ENCODE peak calls at places on chromosomes 2 and 18, in five cellular contexts. One of them, this sample, is unnamed.
A peak's percentile ranks its signal among the peaks of the same experiment; 100 is the strongest.

GRCh38 chr2:72024451-72025175 is 123.0 kb downstream of the CYP26B1 start:
- DNase-seq in IMR-90: no peak
- DNase-seq in H9: peak; percentile 22
- DNase-seq in H1: peak; percentile 38
- DNase-seq in mesendoderm: no peak
- DNase-seq in this sample: no peak

GRCh38 chr2:213688129-213688528 is 403.9 kb downstream of the SPAG16 start:
- DNase-seq in mesendoderm: peak; percentile 8
- DNase-seq in H1: no peak
- DNase-seq in H9: no peak
- DNase-seq in IMR-90: no peak
- DNase-seq in this sample: no peak

GRCh38 chr2:166197446-166197845 is 69.6 kb upstream of the SCN1A start:
- DNase-seq in mesendoderm: no peak
- DNase-seq in IMR-90: peak; percentile 38
- DNase-seq in H1: no peak
- DNase-seq in H9: no peak
- DNase-seq in this sample: no peak

GRCh38 chr2:178345951-178346350 is 105.0 kb downstream of the PRKRA start:
- DNase-seq in H1: no peak
- DNase-seq in IMR-90: peak; percentile 51
- DNase-seq in mesendoderm: no peak
- DNase-seq in H9: no peak
- DNase-seq in this sample: no peak

GRCh38 chr2:164677271-164677670 is 56.0 kb upstream of the GRB14 start:
- DNase-seq in H9: no peak
- DNase-seq in IMR-90: no peak
- DNase-seq in mesendoderm: no peak
- DNase-seq in H1: no peak
- DNase-seq in this sample: no peak

GRCh38 chr2:166539340-166540162 is 45.5 kb upstream of the SCN7A start:
- DNase-seq in mesendoderm: peak; percentile 68
- DNase-seq in H9: peak; percentile 32
- DNase-seq in H1: no peak
- DNase-seq in IMR-90: peak; percentile 84
- DNase-seq in this sample: peak; percentile 73

GRCh38 chr2:74513605-74514367 is 464 bp upstream of the TLX2 start:
- DNase-seq in IMR-90: no peak
- DNase-seq in mesendoderm: no peak
- DNase-seq in H1: peak; percentile 69
- DNase-seq in H9: peak; percentile 54
- DNase-seq in this sample: no peak

GRCh38 chr2:28997237-28997846 is 16.2 kb downstream of the TOGARAM2 start:
- DNase-seq in H1: no peak
- DNase-seq in IMR-90: peak; percentile 22
- DNase-seq in mesendoderm: no peak
- DNase-seq in H9: no peak
- DNase-seq in this sample: no peak

GRCh38 chr2:234691968-234692955 is 195.4 kb upstream of the ARL4C start:
- DNase-seq in mesendoderm: no peak
- DNase-seq in IMR-90: no peak
- DNase-seq in H1: peak; percentile 14
- DNase-seq in H9: no peak
- DNase-seq in this sample: no peak

GRCh38 chr2:112583497-112584133 is 794 bp upstream of the CHCHD5 start:
- DNase-seq in H9: no peak
- DNase-seq in H1: no peak
- DNase-seq in mesendoderm: no peak
- DNase-seq in IMR-90: no peak
- DNase-seq in this sample: no peak

GRCh38 chr2:159798376-159798724 is 342 bp upstream of the CD302 start:
- DNase-seq in H1: no peak
- DNase-seq in IMR-90: no peak
- DNase-seq in mesendoderm: no peak
- DNase-seq in H9: no peak
- DNase-seq in this sample: no peak

GRCh38 chr2:120175000-120175581 is 48.1 kb downstream of the TMEM185B start:
- DNase-seq in IMR-90: peak; percentile 79
- DNase-seq in H1: no peak
- DNase-seq in mesendoderm: peak; percentile 68
- DNase-seq in H9: no peak
- DNase-seq in this sample: peak; percentile 50

GRCh38 chr2:191189112-191189635 is 38.4 kb upstream of the STAT4 start:
- DNase-seq in H9: no peak
- DNase-seq in IMR-90: no peak
- DNase-seq in H1: no peak
- DNase-seq in mesendoderm: no peak
- DNase-seq in this sample: no peak

GRCh38 chr2:133097666-133098065 is 427.7 kb upstream of the LYPD1 start:
- DNase-seq in mesendoderm: no peak
- DNase-seq in IMR-90: peak; percentile 62
- DNase-seq in H1: no peak
- DNase-seq in H9: no peak
- DNase-seq in this sample: no peak

GRCh38 chr2:223585691-223586090 is 16.5 kb downstream of the SCG2 start:
- DNase-seq in mesendoderm: no peak
- DNase-seq in H1: no peak
- DNase-seq in H9: no peak
- DNase-seq in IMR-90: peak; percentile 28
- DNase-seq in this sample: no peak

GRCh38 chr2:235047171-235048160 is 95.6 kb downstream of the SH3BP4 start:
- DNase-seq in H9: no peak
- DNase-seq in IMR-90: no peak
- DNase-seq in mesendoderm: no peak
- DNase-seq in H1: no peak
- DNase-seq in this sample: no peak

GRCh38 chr18:74715306-74715705 is 117.6 kb downstream of the ZNF407 start:
- DNase-seq in H1: no peak
- DNase-seq in mesendoderm: no peak
- DNase-seq in IMR-90: no peak
- DNase-seq in H9: no peak
- DNase-seq in this sample: no peak

GRCh38 chr2:197972017-197972416 is 167.6 kb downstream of the PLCL1 start:
- DNase-seq in IMR-90: peak; percentile 72
- DNase-seq in H9: no peak
- DNase-seq in mesendoderm: no peak
- DNase-seq in H1: no peak
- DNase-seq in this sample: no peak

GRCh38 chr2:218997730-218998129 is 4.5 kb upstream of the CRYBA2 start:
- DNase-seq in H9: no peak
- DNase-seq in mesendoderm: no peak
- DNase-seq in IMR-90: no peak
- DNase-seq in H1: no peak
- DNase-seq in this sample: no peak
- H3K27me3 ChIP-seq in H9: peaks cover 92% of the 10 kb centered on the region
- H3K27me3 ChIP-seq in mesendoderm: peaks cover 29% of the 10 kb centered on the region
- H3K27me3 ChIP-seq in IMR-90: peaks cover 85% of the 10 kb centered on the region
- H3K27me3 ChIP-seq in H1: peaks cover 98% of the 10 kb centered on the region
- H3K27me3 ChIP-seq in this sample: peaks cover 57% of the 10 kb centered on the region

DNA sequence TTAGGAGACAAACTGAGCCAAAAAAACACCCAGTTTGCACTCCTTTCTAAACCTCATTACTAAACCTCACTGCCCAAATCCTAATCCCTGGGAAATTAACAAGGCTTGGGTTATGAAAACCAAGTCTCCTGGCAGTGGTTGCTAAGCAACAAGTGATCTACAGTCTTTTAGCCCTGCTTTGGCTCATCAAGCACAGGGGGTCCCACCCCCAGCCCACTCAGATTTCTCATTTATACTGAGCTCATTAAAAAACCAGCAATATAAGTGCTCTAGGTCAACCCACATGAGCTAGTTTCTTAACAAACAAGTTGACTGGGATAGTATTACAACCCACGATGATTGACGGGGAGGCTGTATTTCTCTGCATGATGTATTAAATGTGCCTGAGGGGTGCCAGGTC is 18.4 kb downstream of the DNER start:
- DNase-seq in mesendoderm: no peak
- DNase-seq in IMR-90: no peak
- DNase-seq in H9: no peak
- DNase-seq in H1: no peak
- DNase-seq in this sample: no peak
- H3K4ac ChIP-seq in mesendoderm: no peak overlapping the region
- H3K4ac ChIP-seq in IMR-90: no peak overlapping the region
- H3K4ac ChIP-seq in H9: no peak overlapping the region
- H3K4ac ChIP-seq in H1: no peak overlapping the region
- H3K4ac ChIP-seq in this sample: no peak overlapping the region

DNA sequence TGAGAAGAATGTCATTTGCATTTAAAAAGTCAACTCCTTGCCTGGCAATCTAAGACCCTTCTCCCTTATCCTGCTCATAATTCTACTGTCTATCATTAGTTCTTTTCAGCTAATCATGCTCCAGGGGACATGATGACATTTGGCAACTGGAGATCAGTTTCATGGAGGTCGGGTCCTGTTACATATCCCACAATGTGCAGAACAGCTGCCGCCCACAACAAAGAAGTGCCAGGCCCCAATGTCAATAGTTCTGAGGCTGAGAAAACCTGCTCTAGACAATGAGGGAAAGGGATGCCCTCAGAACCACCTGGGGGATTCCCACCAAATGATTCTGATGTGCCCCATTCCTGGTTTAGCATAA is 53.4 kb upstream of the IL1RL1 start:
- DNase-seq in mesendoderm: no peak
- DNase-seq in H1: no peak
- DNase-seq in IMR-90: no peak
- DNase-seq in H9: no peak
- DNase-seq in this sample: no peak
- H3K27me3 ChIP-seq in mesendoderm: no peaks in the 10 kb centered on the region
- H3K27me3 ChIP-seq in H1: no peaks in the 10 kb centered on the region
- H3K27me3 ChIP-seq in IMR-90: no peaks in the 10 kb centered on the region
- H3K27me3 ChIP-seq in H9: no peaks in the 10 kb centered on the region
- H3K27me3 ChIP-seq in this sample: peaks cover 6% of the 10 kb centered on the region

DNA sequence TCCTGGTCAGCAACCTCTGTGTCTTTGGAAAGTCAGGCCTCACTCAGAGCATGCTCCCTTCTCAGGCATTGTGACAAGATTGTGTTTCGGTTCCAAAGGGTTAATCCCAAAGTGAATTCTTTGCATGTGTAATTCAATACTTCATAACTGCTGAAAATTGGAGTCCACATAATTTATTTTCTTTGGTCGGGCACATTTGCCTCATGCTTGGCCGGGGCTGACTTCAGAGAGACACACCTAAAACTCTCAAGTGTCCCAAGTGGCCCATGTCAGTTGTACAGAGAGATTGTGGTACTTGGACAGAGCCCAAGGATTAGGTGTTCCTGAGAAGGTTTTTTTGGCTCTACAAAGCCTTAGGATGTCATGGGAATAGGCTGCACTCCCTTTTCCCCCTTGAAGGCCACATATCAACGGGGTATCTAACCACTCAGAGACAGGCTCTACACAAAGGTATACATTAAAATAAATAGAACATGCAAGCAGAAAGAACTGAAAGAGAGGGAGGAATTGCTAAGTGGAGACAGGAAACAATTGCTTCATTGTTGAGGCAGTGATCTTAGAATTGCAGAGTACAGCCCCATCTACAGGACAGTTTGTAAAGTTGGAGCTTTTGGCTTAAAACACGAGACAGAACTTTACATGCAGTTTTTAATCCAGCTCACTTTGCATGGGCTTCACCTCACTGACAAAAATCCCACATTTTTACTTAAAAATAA is 1232.3 kb upstream of the ZEB2 start:
- DNase-seq in IMR-90: peak; percentile 89
- DNase-seq in mesendoderm: peak; percentile 81
- DNase-seq in H1: no peak
- DNase-seq in H9: no peak
- DNase-seq in this sample: peak; percentile 41
- H3K4ac ChIP-seq in IMR-90: peak overlapping the region; percentile 69
- H3K4ac ChIP-seq in mesendoderm: peak overlapping the region; percentile 36
- H3K4ac ChIP-seq in H1: no peak overlapping the region
- H3K4ac ChIP-seq in H9: no peak overlapping the region
- H3K4ac ChIP-seq in this sample: no peak overlapping the region

This sample was measured in neuronal stem cell.